ENCODE peak calls at places on chromosome 2, in ten cellular contexts. R, D, P, O, Z, M, C, E, J and G are unnamed samples. For H3K36me3, the result is how much of the 10 kb centered on the place peaks cover.

GRCh38 chr2:127702395-127703009 is 1.2 kb downstream of the SFT2D3 start:
- DNase-seq in R (no peak), D (no peak), P (no peak), O (no peak), Z (no peak), M (no peak), C (no peak), E (no peak), J (no peak), G (peak)

GRCh38 chr2:216391401-216391800 is 19.1 kb upstream of the MARCHF4 start:
- DNase-seq in R (peak), D (no peak), P (no peak), O (no peak), Z (no peak), M (peak), C (no peak), E (no peak), J (peak), G (no peak)

GRCh38 chr2:30782124-30782523 is 25.1 kb downstream of the CAPN13 start:
- DNase-seq in R (no peak), D (no peak), P (no peak), O (no peak), Z (no peak), M (no peak), C (no peak), E (peak), J (no peak), G (no peak)

GRCh38 chr2:44777542-44777941 is 164.0 kb upstream of the SIX3 start:
- DNase-seq in R (peak), D (no peak), P (no peak), O (no peak), Z (no peak), M (peak), C (peak), E (no peak), J (peak), G (peak)

GRCh38 chr2:11764359-11764758 is 17.9 kb downstream of the LPIN1 start:
- DNase-seq in R (no peak), D (no peak), P (peak), O (peak), Z (no peak), M (no peak), C (no peak), E (no peak), J (no peak), G (no peak)

GRCh38 chr2:101014264-101014857 is 12.3 kb downstream of the RPL31 start:
- DNase-seq in R (no peak), D (no peak), P (no peak), O (no peak), Z (no peak), M (no peak), C (no peak), E (no peak), J (no peak), G (no peak)

GRCh38 chr2:133843091-133843490 is 274.8 kb upstream of the NCKAP5 start:
- DNase-seq in R (peak), D (no peak), P (no peak), O (no peak), Z (no peak), M (peak), C (no peak), E (no peak), J (peak), G (peak)

GRCh38 chr2:10080536-10081304 is 509 bp upstream of the CYS1 start:
- DNase-seq in R (no peak), D (no peak), P (no peak), O (no peak), Z (no peak), M (no peak), C (peak), E (peak), J (no peak), G (no peak)

GRCh38 chr2:191675807-191676667 is 1.9 kb upstream of the NABP1 start:
- DNase-seq in R (no peak), D (no peak), P (no peak), O (no peak), Z (no peak), M (no peak), C (no peak), E (no peak), J (no peak), G (no peak)

GRCh38 chr2:198137733-198138132 is 333.3 kb downstream of the PLCL1 start:
- DNase-seq in R (no peak), D (peak), P (no peak), O (no peak), Z (no peak), M (no peak), C (peak), E (no peak), J (no peak), G (peak)

GRCh38 chr2:56626927-56627326 is 443.1 kb downstream of the CCDC85A start:
- DNase-seq in R (no peak), D (no peak), P (no peak), O (no peak), Z (no peak), M (no peak), C (no peak), E (no peak), J (no peak), G (no peak)

GRCh38 chr2:49928541-49928940 is 774.2 kb upstream of the FSHR start:
- DNase-seq in R (no peak), D (no peak), P (no peak), O (no peak), Z (no peak), M (no peak), C (no peak), E (no peak), J (no peak), G (no peak)

GRCh38 chr2:222391866-222392265 is 32.5 kb upstream of the SGPP2 start:
- DNase-seq in R (no peak), D (no peak), P (no peak), O (no peak), Z (no peak), M (no peak), C (no peak), E (no peak), J (no peak), G (no peak)

GRCh38 chr2:106624787-106625369 is 137.7 kb downstream of the CD8B2 start:
- DNase-seq in R (no peak), D (no peak), P (no peak), O (no peak), Z (no peak), M (no peak), C (no peak), E (peak), J (no peak), G (no peak)

GRCh38 chr2:231386446-231386845 is 9.1 kb upstream of the B3GNT7 start:
- DNase-seq in R (peak), D (no peak), P (no peak), O (no peak), Z (no peak), M (peak), C (no peak), E (no peak), J (peak), G (no peak)

GRCh38 chr2:231388725-231389346 is 6.7 kb upstream of the B3GNT7 start:
- DNase-seq in R (no peak), D (no peak), P (peak), O (no peak), Z (no peak), M (no peak), C (no peak), E (no peak), J (no peak), G (peak)

GRCh38 chr2:231385429-231385828 is 10.1 kb upstream of the B3GNT7 start:
- DNase-seq in R (no peak), D (no peak), P (no peak), O (no peak), Z (no peak), M (no peak), C (no peak), E (no peak), J (no peak), G (no peak)

GRCh38 chr2:231390667-231391066 is 4.8 kb upstream of the B3GNT7 start:
- DNase-seq in R (no peak), D (no peak), P (no peak), O (no peak), Z (no peak), M (no peak), C (no peak), E (no peak), J (no peak), G (peak)

DNA sequence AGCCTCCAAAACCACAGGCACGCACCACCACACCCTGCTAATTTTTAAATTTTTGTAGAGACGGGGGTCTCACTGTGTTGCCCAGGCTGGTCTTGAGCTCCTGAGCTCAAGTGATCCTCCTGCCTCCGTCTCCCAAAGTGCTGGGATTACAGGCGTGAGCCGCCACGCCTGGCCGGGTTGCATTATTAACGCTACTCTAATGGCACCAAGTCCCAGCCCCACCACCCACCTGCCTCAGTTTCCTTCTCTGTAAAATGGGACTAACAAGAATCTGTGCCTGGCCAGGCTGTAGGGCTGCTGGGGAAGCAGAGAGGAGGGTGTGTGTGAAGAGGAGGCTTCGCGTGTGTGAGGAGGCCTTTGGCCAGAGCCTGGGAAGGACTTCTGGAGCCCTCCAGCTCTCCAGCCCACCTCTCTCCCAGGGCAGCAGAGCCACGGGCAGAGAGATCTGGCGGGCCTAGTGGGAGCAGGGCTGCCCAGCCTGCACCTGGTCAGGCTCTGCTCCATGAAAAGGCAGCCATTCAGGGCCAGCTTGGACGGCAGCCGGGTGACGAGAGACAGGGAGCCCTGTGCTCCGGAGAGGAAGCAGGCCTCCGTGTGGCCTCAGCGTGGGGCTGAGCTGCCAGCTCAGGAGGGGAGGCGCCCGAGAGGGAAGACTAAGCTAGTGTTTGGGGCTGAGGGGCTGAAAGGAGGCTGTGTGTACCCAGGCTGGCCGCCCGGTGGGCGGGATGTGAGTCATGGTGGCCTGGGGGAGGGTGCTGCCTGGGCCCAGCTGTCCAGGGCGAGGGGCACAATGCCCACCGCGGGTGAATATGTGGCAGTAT is 7.4 kb upstream of the B3GNT7 start:
- DNase-seq in R (peak), D (no peak), P (peak), O (no peak), Z (no peak), M (peak), C (no peak), E (peak), J (peak), G (peak)
- H3K36me3 ChIP-seq in R (under half), D (under half), P (under half), O (under half), Z (under half), M (under half), C (under half), E (under half), J (under half), G (under half)

GRCh38 chr2:239135531-239135930 is 265.3 kb downstream of the HDAC4 start:
- DNase-seq in R (no peak), D (no peak), P (no peak), O (no peak), Z (no peak), M (no peak), C (no peak), E (no peak), J (no peak), G (no peak)

GRCh38 chr2:239136762-239137161 is 264.1 kb downstream of the HDAC4 start:
- DNase-seq in R (no peak), D (no peak), P (no peak), O (no peak), Z (no peak), M (no peak), C (no peak), E (no peak), J (peak), G (no peak)

GRCh38 chr2:239137890-239138283 is 262.9 kb downstream of the HDAC4 start:
- DNase-seq in R (no peak), D (no peak), P (no peak), O (no peak), Z (no peak), M (no peak), C (no peak), E (no peak), J (no peak), G (no peak)

GRCh38 chr2:239137165-239137889 is 263.5 kb downstream of the HDAC4 start:
- DNase-seq in R (no peak), D (no peak), P (no peak), O (no peak), Z (no peak), M (no peak), C (no peak), E (no peak), J (peak), G (no peak)

DNA sequence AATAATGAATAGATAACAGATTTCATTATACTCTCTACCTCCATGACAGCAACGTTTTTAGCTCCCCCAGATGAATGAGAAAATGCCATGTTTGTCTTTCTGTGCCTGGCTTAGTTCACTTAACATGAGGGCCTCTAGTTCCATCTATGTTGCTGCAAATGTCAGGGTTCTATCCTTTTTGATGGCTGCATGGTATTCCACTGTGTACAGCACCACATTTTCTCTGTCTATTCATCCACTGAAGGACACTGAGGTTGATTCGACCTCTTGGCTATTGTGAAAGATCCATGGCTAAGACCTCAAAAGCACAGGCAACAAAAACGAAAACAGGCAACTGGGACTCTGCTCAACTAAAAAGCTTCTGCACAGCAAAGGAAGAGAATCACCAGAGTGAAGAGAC is 264.6 kb downstream of the HDAC4 start:
- DNase-seq in R (no peak), D (no peak), P (no peak), O (no peak), Z (no peak), M (no peak), C (no peak), E (no peak), J (no peak), G (no peak)
- H3K36me3 ChIP-seq in R (under half), D (under half), P (under half), O (under half), Z (under half), M (half or more), C (under half), E (under half), J (under half), G (under half)

DNA sequence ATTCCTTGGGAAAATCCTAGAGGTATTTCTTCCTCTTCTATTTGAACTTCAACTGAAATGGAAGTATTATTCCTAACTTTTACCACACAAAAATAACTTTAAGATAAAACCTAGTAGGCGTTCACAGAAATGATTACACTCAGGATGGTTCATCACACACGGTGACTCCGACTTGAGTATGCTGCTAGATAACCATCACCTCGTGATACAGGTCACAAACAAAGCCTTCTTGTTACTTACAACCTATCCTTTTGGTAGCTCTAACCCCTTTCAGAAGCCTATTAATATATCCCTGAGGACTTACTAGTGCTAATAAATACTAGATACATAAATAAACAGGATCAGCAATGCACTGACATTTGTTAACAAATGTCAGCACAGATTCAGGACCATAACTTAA is 101.0 kb upstream of the DNER start:
- DNase-seq in R (peak), D (no peak), P (no peak), O (no peak), Z (no peak), M (no peak), C (no peak), E (no peak), J (no peak), G (no peak)
- H3K36me3 ChIP-seq in R (half or more), D (under half), P (half or more), O (under half), Z (under half), M (half or more), C (under half), E (under half), J (half or more), G (under half)

GRCh38 chr2:27653397-27653796 is 10.0 kb downstream of the SUPT7L start:
- DNase-seq in R (peak), D (no peak), P (no peak), O (no peak), Z (no peak), M (no peak), C (no peak), E (no peak), J (no peak), G (no peak)

GRCh38 chr2:27652790-27653189 is 10.6 kb downstream of the SUPT7L start:
- DNase-seq in R (no peak), D (no peak), P (no peak), O (no peak), Z (no peak), M (no peak), C (no peak), E (no peak), J (no peak), G (no peak)

GRCh38 chr2:27652341-27652740 is 11.1 kb downstream of the SUPT7L start:
- DNase-seq in R (no peak), D (no peak), P (no peak), O (no peak), Z (no peak), M (no peak), C (no peak), E (no peak), J (no peak), G (no peak)

GRCh38 chr2:27647737-27648136 is 15.7 kb downstream of the SUPT7L start:
- DNase-seq in R (no peak), D (no peak), P (no peak), O (no peak), Z (no peak), M (no peak), C (no peak), E (no peak), J (no peak), G (no peak)

DNA sequence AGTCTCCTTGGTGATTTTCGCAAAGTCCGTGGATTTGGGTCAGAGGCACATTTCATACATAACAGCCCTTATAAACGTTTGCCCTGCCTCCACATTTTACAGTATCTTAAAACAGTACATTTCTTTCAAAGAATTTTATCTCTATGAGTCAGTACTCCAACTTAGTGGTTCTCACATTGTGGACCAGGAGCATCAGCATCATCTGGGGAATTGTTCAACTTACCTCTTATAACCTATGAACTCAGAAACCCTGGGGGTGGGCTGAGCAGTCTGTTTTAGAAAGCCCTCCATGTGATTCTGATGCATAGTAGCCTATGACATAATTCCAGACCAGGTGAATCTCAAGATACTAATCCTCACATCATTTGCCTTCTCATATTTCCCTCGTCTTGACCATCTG is 12.4 kb downstream of the SUPT7L start:
- DNase-seq in R (no peak), D (no peak), P (no peak), O (no peak), Z (no peak), M (no peak), C (no peak), E (no peak), J (no peak), G (no peak)
- H3K36me3 ChIP-seq in R (half or more), D (under half), P (half or more), O (under half), Z (under half), M (half or more), C (under half), E (under half), J (under half), G (under half)

DNA sequence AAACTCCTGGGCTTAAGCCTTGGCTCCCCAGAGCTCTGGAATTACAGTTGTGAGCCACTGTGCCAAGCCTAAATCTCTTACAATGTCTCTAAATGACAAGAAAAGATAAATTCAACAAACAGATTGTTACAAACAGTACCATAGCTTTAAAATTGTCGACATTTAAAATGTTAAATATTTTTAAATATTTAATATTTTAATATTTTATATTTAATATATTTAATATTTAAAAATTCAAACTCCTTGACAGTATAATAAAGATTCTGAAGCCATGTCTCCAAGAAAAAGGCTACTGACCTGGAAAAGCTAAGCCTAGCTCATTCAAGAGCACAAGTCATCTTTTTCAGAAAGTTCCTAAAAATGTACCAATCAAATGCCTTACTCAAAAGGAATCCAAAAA is 75.3 kb downstream of the INPP5D start:
- DNase-seq in R (no peak), D (no peak), P (no peak), O (no peak), Z (no peak), M (no peak), C (no peak), E (no peak), J (no peak), G (no peak)
- H3K36me3 ChIP-seq in R (under half), D (under half), P (under half), O (under half), Z (under half), M (under half), C (under half), E (under half), J (under half), G (under half)

GRCh38 chr2:27885246-27885645 is 4.9 kb downstream of the RBKS start:
- DNase-seq in R (peak), D (no peak), P (no peak), O (no peak), Z (no peak), M (no peak), C (no peak), E (no peak), J (peak), G (no peak)

GRCh38 chr2:27885656-27886055 is 4.5 kb downstream of the RBKS start:
- DNase-seq in R (peak), D (no peak), P (no peak), O (no peak), Z (no peak), M (no peak), C (no peak), E (no peak), J (peak), G (no peak)

GRCh38 chr2:27887122-27887521 is 3.1 kb downstream of the RBKS start:
- DNase-seq in R (no peak), D (no peak), P (no peak), O (no peak), Z (no peak), M (no peak), C (no peak), E (no peak), J (no peak), G (no peak)

GRCh38 chr2:27887830-27888229 is 2.4 kb downstream of the RBKS start:
- DNase-seq in R (no peak), D (no peak), P (no peak), O (no peak), Z (no peak), M (no peak), C (no peak), E (no peak), J (no peak), G (no peak)

DNA sequence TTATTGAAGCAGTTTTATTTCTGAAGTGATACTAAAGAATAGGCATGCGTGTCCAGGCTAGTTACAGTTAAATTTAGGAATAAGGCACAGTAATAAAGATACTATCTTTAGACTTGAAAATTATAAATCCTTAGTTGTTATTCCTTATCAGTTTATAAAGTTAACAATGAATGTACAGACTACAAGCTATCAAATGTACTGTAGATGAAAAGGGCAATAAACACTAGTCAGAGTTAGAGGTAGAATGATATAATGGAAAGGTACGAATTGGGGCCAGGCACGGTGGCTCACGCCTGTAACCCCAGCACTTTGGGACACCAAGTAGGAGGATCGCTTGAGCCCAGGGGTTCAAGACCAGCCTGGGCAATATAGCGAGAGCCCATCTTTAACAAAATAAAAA is 3.9 kb downstream of the RBKS start:
- DNase-seq in R (no peak), D (no peak), P (no peak), O (no peak), Z (no peak), M (no peak), C (no peak), E (no peak), J (no peak), G (no peak)
- H3K36me3 ChIP-seq in R (under half), D (under half), P (under half), O (under half), Z (under half), M (under half), C (under half), E (under half), J (under half), G (under half)